ENCODE peak calls at places on chromosomes 5 and 9, in seven cellular contexts. U, K, V, P, N, Q and O are unnamed samples.

GRCh38 chr9:34650816-34651215 is 1.2 kb upstream of the IL11RA start:
- DNase-seq in U (no peak), K (no peak), V (no peak), P (no peak), N (no peak), Q (no peak), O (no peak)

GRCh38 chr5:141637266-141637692 is 482 bp downstream of the RELL2 start:
- DNase-seq in U (no peak), K (no peak), V (no peak), P (no peak), N (peak), Q (peak), O (no peak)

GRCh38 chr5:95808686-95809413 is 13.7 kb downstream of the GLRX start:
- DNase-seq in U (no peak), K (no peak), V (peak), P (peak), N (no peak), Q (peak), O (no peak)

GRCh38 chr5:85108471-85108870 is 723.8 kb upstream of the EDIL3 start:
- DNase-seq in U (no peak), K (no peak), V (no peak), P (no peak), N (no peak), Q (no peak), O (no peak)

GRCh38 chr9:69923972-69924371 is 103.4 kb downstream of the CFAP95 start:
- DNase-seq in U (no peak), K (no peak), V (no peak), P (no peak), N (no peak), Q (no peak), O (no peak)

GRCh38 chr5:180379355-180380070 is 26.4 kb upstream of the GFPT2 start:
- DNase-seq in U (no peak), K (no peak), V (no peak), P (no peak), N (no peak), Q (no peak), O (no peak)

GRCh38 chr9:96486351-96487029 is 36.5 kb downstream of the HABP4 start:
- DNase-seq in U (no peak), K (no peak), V (peak), P (peak), N (no peak), Q (peak), O (peak)

GRCh38 chr5:91170266-91170665 is 212.9 kb downstream of the ARRDC3 start:
- DNase-seq in U (no peak), K (no peak), V (peak), P (no peak), N (no peak), Q (no peak), O (no peak)

GRCh38 chr5:138354926-138355378 is 2.5 kb downstream of the KDM3B start:
- DNase-seq in U (peak), K (peak), V (peak), P (no peak), N (no peak), Q (peak), O (no peak)

GRCh38 chr5:114999176-114999575 is 170.5 kb downstream of the TRIM36 start:
- DNase-seq in U (no peak), K (no peak), V (no peak), P (no peak), N (no peak), Q (no peak), O (no peak)

GRCh38 chr9:134571326-134571871 is 70.2 kb upstream of the COL5A1 start:
- DNase-seq in U (no peak), K (no peak), V (no peak), P (peak), N (no peak), Q (peak), O (peak)

GRCh38 chr9:107750741-107751521 is 261.4 kb upstream of the KLF4 start:
- DNase-seq in U (peak), K (no peak), V (peak), P (peak), N (peak), Q (peak), O (peak)

GRCh38 chr9:13023498-13023897 is 248.7 kb downstream of the LURAP1L start:
- DNase-seq in U (no peak), K (no peak), V (no peak), P (no peak), N (no peak), Q (no peak), O (no peak)

GRCh38 chr9:72526901-72527800 is 5.7 kb downstream of the TMC1 start:
- DNase-seq in U (peak), K (peak), V (peak), P (peak), N (peak), Q (peak), O (peak)

GRCh38 chr9:136840140-136840876 is 2.0 kb upstream of the AJM1 start:
- DNase-seq in U (peak), K (peak), V (no peak), P (no peak), N (no peak), Q (no peak), O (no peak)

GRCh38 chr5:170986598-170986997 is 124.8 kb downstream of the RANBP17 start:
- DNase-seq in U (peak), K (no peak), V (peak), P (no peak), N (no peak), Q (no peak), O (no peak)

GRCh38 chr5:170562166-170562565 is 58.3 kb downstream of the KCNIP1 start:
- DNase-seq in U (no peak), K (no peak), V (no peak), P (no peak), N (no peak), Q (no peak), O (no peak)

GRCh38 chr9:109826554-109826953 is 46.6 kb downstream of the PALM2AKAP2 start:
- DNase-seq in U (no peak), K (no peak), V (no peak), P (no peak), N (no peak), Q (no peak), O (no peak)

GRCh38 chr5:43020294-43020711 is 19.8 kb downstream of the ANXA2R start:
- DNase-seq in U (no peak), K (peak), V (no peak), P (no peak), N (no peak), Q (no peak), O (no peak)

GRCh38 chr5:179138568-179138925 is 78.4 kb downstream of the ZNF354C start:
- DNase-seq in U (no peak), K (no peak), V (no peak), P (no peak), N (no peak), Q (no peak), O (no peak)

GRCh38 chr5:158026248-158027031 is 167.5 kb upstream of the CLINT1 start:
- DNase-seq in U (no peak), K (no peak), V (no peak), P (no peak), N (no peak), Q (no peak), O (peak)

GRCh38 chr5:3155717-3156116 is 404.2 kb upstream of the IRX2 start:
- DNase-seq in U (no peak), K (no peak), V (no peak), P (no peak), N (no peak), Q (no peak), O (no peak)

GRCh38 chr5:39082995-39083394 is 8.8 kb upstream of the RICTOR start:
- DNase-seq in U (no peak), K (no peak), V (no peak), P (no peak), N (no peak), Q (no peak), O (no peak)

GRCh38 chr5:142508630-142509425 is 177.1 kb downstream of the FGF1 start:
- DNase-seq in U (no peak), K (no peak), V (no peak), P (no peak), N (no peak), Q (no peak), O (no peak)

GRCh38 chr5:35803221-35803651 is 53.5 kb upstream of the IL7R start:
- DNase-seq in U (no peak), K (peak), V (peak), P (peak), N (no peak), Q (peak), O (peak)

GRCh38 chr9:38489057-38489456 is 64.8 kb upstream of the IGFBPL1 start:
- DNase-seq in U (no peak), K (no peak), V (no peak), P (no peak), N (no peak), Q (no peak), O (no peak)

GRCh38 chr5:64180661-64181343 is 15.2 kb downstream of the RNF180 start:
- DNase-seq in U (no peak), K (no peak), V (no peak), P (no peak), N (no peak), Q (no peak), O (no peak)

GRCh38 chr9:123513554-123513953 is 157.6 kb downstream of the CRB2 start:
- DNase-seq in U (no peak), K (no peak), V (no peak), P (no peak), N (no peak), Q (no peak), O (no peak)

DNA sequence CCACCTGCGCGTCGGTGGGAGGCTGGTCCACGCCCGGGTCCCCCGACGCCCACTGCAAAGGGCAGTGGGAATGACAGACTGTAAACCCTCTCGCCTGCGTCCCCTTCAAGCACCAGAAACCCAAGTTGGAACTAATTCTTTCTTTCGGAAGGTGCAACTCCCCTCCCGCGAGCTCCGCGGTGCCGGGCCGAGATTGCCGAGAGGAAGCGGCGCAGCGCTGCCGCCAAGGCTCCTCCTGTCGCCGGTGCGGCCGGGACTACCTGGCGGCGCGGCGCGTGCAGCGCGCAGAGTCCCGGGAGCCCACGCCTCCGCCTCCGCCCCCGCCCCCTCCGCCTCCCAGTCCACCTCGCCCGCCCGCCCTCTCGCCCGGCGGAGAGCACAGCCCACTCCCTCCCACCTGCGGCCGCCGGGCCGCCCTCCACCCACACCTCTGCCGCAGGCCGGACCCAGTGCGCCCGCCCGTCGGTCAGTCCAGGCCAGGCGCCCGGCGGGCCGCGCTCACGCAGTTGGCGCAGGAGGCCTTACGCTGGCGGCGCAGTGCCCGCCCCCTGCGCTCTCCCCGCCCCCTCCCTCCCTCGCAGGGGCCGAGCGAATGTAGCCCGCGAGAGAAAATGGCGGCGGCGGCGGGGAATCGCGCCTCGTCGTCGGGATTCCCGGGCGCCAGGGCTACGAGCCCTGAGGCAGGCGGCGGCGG is at the start of gene MAP3K1:
- DNase-seq in U (peak), K (peak), V (peak), P (peak), N (peak), Q (peak), O (peak)
- H3K27ac ChIP-seq in U (peak), K (no peak), V (peak), P (peak), N (peak), Q (peak), O (peak)

GRCh38 chr9:98218562-98219363 is 26.3 kb upstream of the CORO2A start:
- DNase-seq in U (no peak), K (peak), V (no peak), P (no peak), N (no peak), Q (no peak), O (no peak)
- H3K27ac ChIP-seq in U (no peak), K (peak), V (peak), P (no peak), N (peak), Q (no peak), O (no peak)

GRCh38 chr5:107499237-107499636 is 171.5 kb downstream of the EFNA5 start:
- DNase-seq in U (no peak), K (no peak), V (no peak), P (no peak), N (no peak), Q (no peak), O (no peak)
- H3K27ac ChIP-seq in U (no peak), K (no peak), V (no peak), P (no peak), N (no peak), Q (no peak), O (no peak)

GRCh38 chr5:41539454-41539853 is 29.1 kb upstream of the PLCXD3 start:
- DNase-seq in U (no peak), K (no peak), V (no peak), P (no peak), N (no peak), Q (no peak), O (no peak)
- H3K27ac ChIP-seq in U (no peak), K (no peak), V (no peak), P (no peak), N (no peak), Q (no peak), O (no peak)

GRCh38 chr9:113522858-113523257 is 59.3 kb downstream of the RGS3 start:
- DNase-seq in U (no peak), K (no peak), V (no peak), P (no peak), N (no peak), Q (no peak), O (no peak)

GRCh38 chr9:113525831-113526230 is 62.3 kb downstream of the RGS3 start:
- DNase-seq in U (no peak), K (no peak), V (no peak), P (no peak), N (no peak), Q (no peak), O (no peak)

GRCh38 chr9:113523421-113524141 is 60.1 kb downstream of the RGS3 start:
- DNase-seq in U (peak), K (no peak), V (peak), P (peak), N (no peak), Q (peak), O (peak)

GRCh38 chr9:113525208-113525607 is 61.7 kb downstream of the RGS3 start:
- DNase-seq in U (no peak), K (no peak), V (no peak), P (no peak), N (no peak), Q (peak), O (no peak)

GRCh38 chr9:113524460-113524859 is 60.9 kb downstream of the RGS3 start:
- DNase-seq in U (peak), K (no peak), V (no peak), P (no peak), N (no peak), Q (no peak), O (no peak)
- H3K27ac ChIP-seq in U (peak), K (no peak), V (no peak), P (peak), N (no peak), Q (peak), O (no peak)

DNA sequence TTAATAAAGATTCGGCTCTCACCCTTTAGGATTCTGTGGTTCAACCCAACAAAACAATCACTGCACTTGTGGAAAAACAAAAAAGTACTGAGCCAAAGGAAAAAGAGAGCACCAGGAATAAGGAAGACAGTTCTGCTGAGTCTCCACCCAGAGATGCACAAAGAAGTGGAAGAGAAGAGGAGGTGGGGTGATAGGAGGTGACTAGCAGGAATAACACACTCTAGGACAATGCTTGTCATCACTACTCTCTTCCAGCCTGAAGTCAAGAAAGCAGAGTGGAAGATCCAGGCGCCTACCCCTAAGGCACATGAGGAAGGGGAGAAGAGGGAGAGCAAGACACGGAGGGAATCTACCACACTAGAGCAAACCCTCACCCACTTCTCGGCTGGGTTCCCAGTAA is 1.8 kb downstream of the SLIT3 start:
- DNase-seq in U (no peak), K (no peak), V (no peak), P (no peak), N (no peak), Q (no peak), O (no peak)
- H3K27ac ChIP-seq in U (no peak), K (no peak), V (no peak), P (peak), N (no peak), Q (peak), O (no peak)

GRCh38 chr9:14301006-14301405 is 12.9 kb downstream of the NFIB start:
- DNase-seq in U (no peak), K (no peak), V (no peak), P (no peak), N (no peak), Q (no peak), O (no peak)
- H3K27ac ChIP-seq in U (peak), K (no peak), V (no peak), P (peak), N (no peak), Q (peak), O (peak)

GRCh38 chr5:152104211-152104610 is 179.6 kb upstream of the GLRA1 start:
- DNase-seq in U (no peak), K (no peak), V (no peak), P (no peak), N (no peak), Q (no peak), O (no peak)
- H3K27ac ChIP-seq in U (no peak), K (no peak), V (no peak), P (no peak), N (no peak), Q (no peak), O (no peak)

GRCh38 chr5:177409043-177409801 is at the start of gene F12:
- DNase-seq in U (no peak), K (no peak), V (no peak), P (no peak), N (no peak), Q (no peak), O (no peak)

GRCh38 chr5:177414481-177414880 is 5.1 kb upstream of the F12 start:
- DNase-seq in U (no peak), K (no peak), V (no peak), P (no peak), N (no peak), Q (no peak), O (no peak)

GRCh38 chr5:177416334-177416733 is 7.0 kb upstream of the F12 start:
- DNase-seq in U (peak), K (no peak), V (peak), P (no peak), N (no peak), Q (no peak), O (no peak)

GRCh38 chr5:177410575-177410974 is 1.2 kb upstream of the F12 start:
- DNase-seq in U (no peak), K (no peak), V (no peak), P (no peak), N (no peak), Q (no peak), O (no peak)

DNA sequence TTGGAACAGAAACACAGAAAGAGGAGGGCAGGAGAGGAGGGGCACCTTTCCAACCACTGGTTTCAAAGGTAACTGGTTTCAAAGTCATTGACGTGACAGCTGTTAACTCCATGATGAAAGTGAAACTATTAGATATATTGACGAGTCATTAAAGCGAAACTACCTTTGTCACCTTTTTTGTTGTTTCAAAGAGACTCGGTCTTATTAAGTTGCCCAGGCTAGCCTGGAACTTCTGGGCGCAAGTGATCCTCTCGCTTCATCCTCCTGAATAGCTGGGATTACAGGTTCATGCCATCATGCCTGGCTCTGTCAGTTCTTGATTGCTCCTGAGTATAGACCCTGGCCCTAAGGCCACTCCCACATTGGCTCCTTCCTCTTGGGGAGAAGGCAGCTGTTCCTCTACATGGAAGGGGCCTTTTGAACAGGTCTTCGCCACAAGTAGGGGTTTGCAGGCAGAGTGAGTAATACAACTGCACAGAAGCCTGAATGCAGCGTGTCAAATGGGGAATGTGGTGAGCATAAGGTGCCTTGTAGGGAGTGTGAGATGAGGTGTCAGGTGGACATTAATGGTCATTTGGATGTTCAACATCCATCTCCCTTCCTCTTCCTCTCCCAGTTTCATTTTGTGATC is 3.4 kb upstream of the F12 start:
- DNase-seq in U (peak), K (no peak), V (no peak), P (no peak), N (no peak), Q (no peak), O (no peak)
- H3K27ac ChIP-seq in U (peak), K (no peak), V (no peak), P (no peak), N (no peak), Q (no peak), O (no peak)